ENCODE peak calls at places on chromosomes 4 and X, in five cellular contexts. B, R, X, E and A are unnamed samples. For H4K20me1, the result is how much of the 10 kb centered on the place peaks cover.

GRCh38 chrX:149877157-149877556 is 3.8 kb upstream of the MAGEA8 start:
- DNase-seq in B (peak), R (no peak), X (no peak), E (no peak), A (no peak)

GRCh38 chr4:126790633-126791032 is 842.1 kb upstream of the INTU start:
- DNase-seq in B (no peak), R (peak), X (no peak), E (no peak), A (no peak)

GRCh38 chrX:374566-374965 is 12.1 kb downstream of the PPP2R3B start:
- DNase-seq in B (no peak), R (peak), X (no peak), E (no peak), A (no peak)

GRCh38 chrX:154490021-154490413 is 412 bp downstream of the SLC10A3 start:
- DNase-seq in B (peak), R (peak), X (peak), E (no peak), A (peak)

GRCh38 chrX:58025979-58026378 is 115.7 kb upstream of the ZXDA start:
- DNase-seq in B (peak), R (peak), X (peak), E (peak), A (peak)

GRCh38 chr4:189840356-189840755 is 100.3 kb upstream of the FRG1 start:
- DNase-seq in B (no peak), R (no peak), X (no peak), E (no peak), A (no peak)

GRCh38 chrX:26653050-26653449 is 437.1 kb downstream of the MAGEB5 start:
- DNase-seq in B (no peak), R (no peak), X (no peak), E (no peak), A (no peak)

GRCh38 chr4:174534461-174534860 is 12.2 kb upstream of the HPGD start:
- DNase-seq in B (no peak), R (no peak), X (no peak), E (no peak), A (no peak)

GRCh38 chr4:1026115-1026514 is 14.7 kb downstream of the FGFRL1 start:
- DNase-seq in B (peak), R (no peak), X (no peak), E (no peak), A (peak)

GRCh38 chrX:11760958-11761357 is 2.9 kb downstream of the MSL3 start:
- DNase-seq in B (no peak), R (no peak), X (no peak), E (no peak), A (no peak)

GRCh38 chrX:108699368-108699767 is 37.0 kb downstream of the IRS4 start:
- DNase-seq in B (peak), R (peak), X (peak), E (peak), A (peak)

GRCh38 chr4:67712000-67712625 is 11.2 kb upstream of the UBA6 start:
- DNase-seq in B (peak), R (no peak), X (no peak), E (no peak), A (no peak)

GRCh38 chrX:153312842-153313241 is 8.7 kb downstream of the PNMA6F start:
- DNase-seq in B (no peak), R (no peak), X (no peak), E (no peak), A (no peak)

GRCh38 chr4:14294611-14295010 is 667.1 kb upstream of the BOD1L1 start:
- DNase-seq in B (peak), R (peak), X (no peak), E (no peak), A (no peak)

GRCh38 chr4:41747230-41748055 is 1.1 kb downstream of the PHOX2B start:
- DNase-seq in B (no peak), R (no peak), X (peak), E (peak), A (no peak)

GRCh38 chr4:151624606-151625565 is 135.9 kb downstream of the GATB start:
- DNase-seq in B (no peak), R (peak), X (no peak), E (no peak), A (no peak)

GRCh38 chr4:184706453-184706852 is 27.4 kb downstream of the CENPU start:
- DNase-seq in B (no peak), R (no peak), X (no peak), E (no peak), A (no peak)

GRCh38 chr4:113003841-113004240 is 45.6 kb upstream of the ANK2 start:
- DNase-seq in B (peak), R (peak), X (no peak), E (no peak), A (no peak)

GRCh38 chrX:44872319-44872816 is 620 bp upstream of the KDM6A start:
- DNase-seq in B (peak), R (peak), X (peak), E (no peak), A (no peak)

GRCh38 chr4:153259679-153260078 is 55.4 kb downstream of the TRIM2 start:
- DNase-seq in B (no peak), R (no peak), X (peak), E (no peak), A (no peak)

GRCh38 chr4:161404346-161405110 is 759.3 kb downstream of the FSTL5 start:
- DNase-seq in B (peak), R (no peak), X (no peak), E (no peak), A (no peak)

GRCh38 chr4:187711586-187711985 is 284.0 kb upstream of the ZFP42 start:
- DNase-seq in B (no peak), R (no peak), X (no peak), E (no peak), A (no peak)

GRCh38 chrX:44828008-44828605 is 15.7 kb upstream of the DUSP21 start:
- DNase-seq in B (peak), R (peak), X (no peak), E (no peak), A (no peak)

GRCh38 chr4:185520119-185520518 is 15.2 kb downstream of the PDLIM3 start:
- DNase-seq in B (no peak), R (no peak), X (no peak), E (no peak), A (no peak)

GRCh38 chr4:84952004-84952403 is 14.5 kb downstream of the WDFY3 start:
- DNase-seq in B (peak), R (peak), X (no peak), E (no peak), A (no peak)

GRCh38 chr4:141229408-141230101 is 8.9 kb downstream of the ZNF330 start:
- DNase-seq in B (no peak), R (no peak), X (no peak), E (no peak), A (no peak)

GRCh38 chrX:102345916-102346315 is 93.9 kb downstream of the NXF2B start:
- DNase-seq in B (peak), R (peak), X (peak), E (peak), A (peak)

GRCh38 chr4:123892368-123892961 is 495.9 kb downstream of the SPRY1 start:
- DNase-seq in B (no peak), R (peak), X (no peak), E (no peak), A (no peak)

GRCh38 chr4:78551420-78552351 is at the start of gene ANXA3:
- DNase-seq in B (peak), R (peak), X (peak), E (peak), A (no peak)

GRCh38 chr4:188162698-188163097 is 23.5 kb downstream of the TRIML1 start:
- DNase-seq in B (no peak), R (no peak), X (no peak), E (no peak), A (no peak)

GRCh38 chr4:41369680-41370079 is 113.0 kb downstream of the UCHL1 start:
- DNase-seq in B (no peak), R (no peak), X (no peak), E (no peak), A (no peak)

GRCh38 chr4:133156096-133156495 is 7.0 kb downstream of the PCDH10 start:
- DNase-seq in B (no peak), R (no peak), X (no peak), E (peak), A (no peak)

GRCh38 chr4:102104278-102104677 is 241.0 kb downstream of the SLC39A8 start:
- DNase-seq in B (no peak), R (no peak), X (no peak), E (no peak), A (no peak)

GRCh38 chrX:31563792-31564191 is 492.0 kb upstream of the FTHL17 start:
- DNase-seq in B (no peak), R (no peak), X (no peak), E (no peak), A (no peak)

GRCh38 chr4:166675411-166675810 is 558.9 kb downstream of the SPOCK3 start:
- DNase-seq in B (peak), R (peak), X (no peak), E (no peak), A (no peak)
- TF ChIP-seq EZH2phosphoT487 in B (no peak), R (no peak), X (no peak), E (no peak), A (no peak)

DNA sequence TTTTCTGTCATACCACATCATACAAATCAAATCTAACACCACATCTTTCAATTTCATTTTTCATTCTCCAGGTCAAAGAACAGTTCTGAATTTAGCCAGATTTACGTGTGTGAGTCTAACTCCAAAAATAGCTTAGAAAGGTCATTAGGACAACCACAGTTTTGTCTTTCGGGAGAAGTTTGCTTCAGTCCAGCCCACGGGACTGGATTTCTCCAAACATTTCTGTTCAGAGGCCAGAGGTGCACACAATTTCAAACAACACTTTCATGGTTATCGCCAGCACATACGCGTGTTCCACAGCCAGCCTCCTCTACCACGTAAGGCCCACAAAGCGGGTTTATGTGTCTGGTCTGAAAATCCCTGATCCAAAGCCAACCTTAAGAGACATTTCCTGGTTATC is 65.9 kb downstream of the VEGFC start:
- DNase-seq in B (no peak), R (no peak), X (no peak), E (no peak), A (no peak)
- H4K20me1 ChIP-seq in B (under half), R (under half), X (under half), E (under half), A (under half)

GRCh38 chrX:112967341-112967740 is 126.7 kb upstream of the AMOT start:
- DNase-seq in B (no peak), R (peak), X (no peak), E (no peak), A (no peak)
- TF ChIP-seq EZH2phosphoT487 in B (no peak), R (no peak), X (no peak), E (no peak), A (no peak)

GRCh38 chr4:81032805-81033684 is 2.5 kb downstream of the BMP3 start:
- DNase-seq in B (peak), R (no peak), X (no peak), E (peak), A (peak)

GRCh38 chr4:81039351-81040174 is 9.1 kb downstream of the BMP3 start:
- DNase-seq in B (peak), R (peak), X (peak), E (no peak), A (peak)

GRCh38 chr4:81040175-81040659 is 9.7 kb downstream of the BMP3 start:
- DNase-seq in B (peak), R (peak), X (peak), E (peak), A (peak)

GRCh38 chr4:81042578-81043365 is 12.3 kb downstream of the BMP3 start:
- DNase-seq in B (no peak), R (no peak), X (no peak), E (no peak), A (no peak)

DNA sequence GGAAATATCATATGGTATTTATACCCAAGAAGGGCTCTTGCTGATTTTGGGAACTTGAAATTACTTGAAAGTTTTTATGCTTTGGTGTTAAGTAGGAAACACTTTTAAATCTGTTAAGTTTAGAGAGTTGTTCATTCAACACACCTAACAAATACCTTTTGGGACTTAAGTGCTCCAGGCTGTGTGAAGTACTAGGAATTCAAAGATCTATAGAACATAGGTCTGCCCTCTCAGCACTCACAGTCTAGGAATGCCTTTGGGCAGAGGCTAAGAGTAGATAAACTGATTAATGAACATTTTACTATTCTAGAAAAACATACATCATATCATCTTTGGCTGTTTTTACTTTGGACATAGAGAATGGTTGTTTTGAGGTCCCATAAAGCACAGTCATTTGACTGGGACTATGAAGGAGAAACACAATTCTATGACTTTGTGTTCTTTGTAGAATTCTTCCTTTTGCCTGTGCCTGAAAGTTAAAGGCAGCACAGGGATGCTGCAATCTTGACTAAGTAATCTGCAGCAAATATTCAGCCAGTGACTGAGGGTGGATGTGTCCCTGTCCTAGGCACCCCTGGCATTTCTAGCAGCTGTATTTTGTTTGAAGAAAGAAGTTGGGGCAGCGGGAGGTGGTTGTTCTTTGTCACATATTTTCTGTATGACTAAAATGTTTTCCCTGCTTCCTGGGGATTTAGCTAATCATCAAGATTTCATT is 8.3 kb downstream of the BMP3 start:
- DNase-seq in B (no peak), R (peak), X (no peak), E (no peak), A (no peak)
- H4K20me1 ChIP-seq in B (under half), R (under half), X (under half), E (under half), A (under half)

DNA sequence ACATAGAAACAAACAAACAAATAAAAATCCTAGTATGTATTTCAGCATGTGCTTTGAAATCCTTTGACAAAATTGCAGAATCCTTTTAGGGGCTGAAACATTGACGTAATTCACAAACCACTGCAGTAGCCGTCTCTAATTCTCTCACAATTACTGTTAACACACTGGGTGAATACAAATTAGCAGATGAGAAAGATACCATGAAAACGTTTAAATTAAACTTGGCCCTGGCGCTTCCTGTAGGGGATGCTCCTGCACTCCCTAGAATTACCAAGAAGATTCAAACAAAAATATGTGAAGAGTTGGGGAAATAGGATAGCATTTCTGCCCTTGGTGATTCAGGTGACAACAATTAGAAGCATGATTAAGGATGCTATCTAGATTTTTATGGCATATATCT is 772.5 kb upstream of the PRKX start:
- DNase-seq in B (no peak), R (no peak), X (peak), E (no peak), A (no peak)
- TF ChIP-seq EZH2phosphoT487 in B (no peak), R (no peak), X (no peak), E (no peak), A (no peak)

GRCh38 chr4:26866203-26866602 is 5.6 kb downstream of the STIM2 start:
- DNase-seq in B (no peak), R (no peak), X (peak), E (no peak), A (no peak)
- H4K20me1 ChIP-seq in B (under half), R (under half), X (under half), E (under half), A (half or more)

GRCh38 chr4:135838889-135839288 is 1637.3 kb upstream of the PABPC4L start:
- DNase-seq in B (peak), R (no peak), X (peak), E (peak), A (no peak)
- TF ChIP-seq EZH2phosphoT487 in B (no peak), R (no peak), X (no peak), E (no peak), A (no peak)

GRCh38 chr4:39702716-39703115 is 4.8 kb downstream of the UBE2K start:
- DNase-seq in B (no peak), R (no peak), X (no peak), E (no peak), A (no peak)

GRCh38 chr4:39710098-39710896 is 12.4 kb downstream of the UBE2K start:
- DNase-seq in B (no peak), R (no peak), X (no peak), E (no peak), A (no peak)

GRCh38 chr4:39706334-39706733 is 8.4 kb downstream of the UBE2K start:
- DNase-seq in B (peak), R (peak), X (no peak), E (no peak), A (no peak)

GRCh38 chr4:39706829-39707511 is 9.0 kb downstream of the UBE2K start:
- DNase-seq in B (no peak), R (peak), X (peak), E (no peak), A (no peak)
- H4K20me1 ChIP-seq in B (under half), R (under half), X (half or more), E (half or more), A (under half)

DNA sequence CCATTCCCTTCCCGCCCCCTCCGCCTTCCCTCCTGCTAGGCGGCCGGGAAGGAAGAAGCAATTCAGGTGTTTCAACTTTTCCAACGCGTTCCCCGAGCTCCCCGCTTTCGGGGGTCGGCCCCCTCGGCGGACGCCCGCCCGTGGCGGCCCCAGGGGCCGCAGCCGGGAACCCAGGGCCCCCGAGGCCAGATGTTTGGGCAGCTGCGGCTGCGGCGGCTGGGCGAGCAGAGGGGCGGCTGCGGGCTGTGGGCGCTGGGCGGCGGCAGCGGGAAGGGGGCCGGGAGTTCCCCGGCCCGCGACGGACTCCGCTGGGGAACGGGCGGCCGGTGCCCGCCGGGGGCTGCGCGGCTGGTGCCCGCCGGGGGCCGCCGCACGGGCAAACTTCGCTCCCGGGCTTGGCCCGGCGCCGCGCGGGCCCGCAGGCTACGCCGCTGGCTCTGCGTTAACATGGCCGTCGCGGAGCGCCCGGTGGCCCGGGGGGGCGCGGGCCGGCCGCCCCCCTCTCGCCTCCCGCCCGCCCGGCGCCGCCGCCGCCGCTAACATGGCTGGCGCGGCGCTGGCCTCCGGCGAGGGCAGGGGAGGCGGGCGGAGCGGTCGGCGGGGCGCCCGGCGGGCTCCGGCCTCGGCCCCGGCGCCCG is 510 bp downstream of the HMGB3 start:
- DNase-seq in B (no peak), R (peak), X (no peak), E (no peak), A (peak)
- TF ChIP-seq EZH2phosphoT487 in B (no peak), R (no peak), X (no peak), E (no peak), A (no peak)